ENCODE peak calls at places on chromosomes 12 and 14, in six cellular contexts. O is progenitor cell of endocrine pancreas, B is Caki2, C is iPS-NIHi11, X is tibial artery, K is T follicular helper cell. S is an unnamed sample.

GRCh38 chr12:6792522-6793201 is 3.3 kb downstream of the CD4 start:
- DNase-seq in X (peak; percentile 53), O (no peak), C (peak; percentile 28), K (peak; percentile 39), B (no peak), S (no peak)

GRCh38 chr14:99189201-99189801 is 82.7 kb downstream of the BCL11B start:
- DNase-seq in O (no peak), B (no peak), K (no peak), C (no peak), X (no peak), S (no peak)

GRCh38 chr14:78674820-78675219 is 504.6 kb downstream of the NRXN3 start:
- DNase-seq in K (no peak), C (no peak), O (no peak), X (no peak), B (no peak), S (no peak)

GRCh38 chr12:63982787-63983186 is 138.3 kb downstream of the SRGAP1 start:
- DNase-seq in C (no peak), X (no peak), K (no peak), O (no peak), B (no peak), S (no peak)

GRCh38 chr12:6443361-6443983 is 1.3 kb upstream of the CD27 start:
- DNase-seq in B (no peak), K (no peak), X (no peak), O (no peak), C (no peak), S (no peak)

GRCh38 chr14:30620178-30620577 is 1.9 kb upstream of the SCFD1 start:
- DNase-seq in C (no peak), O (no peak), X (no peak), B (no peak), K (no peak), S (no peak)

GRCh38 chr12:116426391-116427136 is 132.6 kb upstream of the MAP1LC3B2 start:
- DNase-seq in O (no peak), B (peak; percentile 82), K (no peak), C (peak; percentile 68), X (peak; percentile 79), S (peak; percentile 7)

GRCh38 chr14:50030049-50030448 is 86.3 kb downstream of the VCPKMT start:
- DNase-seq in B (no peak), C (no peak), K (no peak), O (no peak), X (no peak), S (no peak)

GRCh38 chr14:98022541-98023520 is 1225.6 kb downstream of the VRK1 start:
- DNase-seq in B (no peak), K (no peak), X (no peak), O (no peak), C (peak; percentile 29), S (no peak)

GRCh38 chr14:101464984-101465794 is 96.1 kb upstream of the DIO3 start:
- DNase-seq in B (no peak), C (no peak), K (no peak), O (peak; percentile 6), X (no peak), S (no peak)

GRCh38 chr14:59811850-59812249 is 58.7 kb downstream of the RTN1 start:
- DNase-seq in B (no peak), K (no peak), X (no peak), O (no peak), C (peak; percentile 31), S (no peak)

GRCh38 chr12:121781751-121782615 is 11.5 kb downstream of the RHOF start:
- DNase-seq in X (no peak), B (no peak), K (no peak), O (no peak), C (no peak), S (no peak)

GRCh38 chr14:24367506-24368214 is at the start of gene NFATC4:
- DNase-seq in C (peak; percentile 78), X (peak; percentile 88), K (no peak), O (peak; percentile 28), B (no peak), S (no peak)

GRCh38 chr12:19245656-19246055 is 116.1 kb downstream of the PLEKHA5 start:
- DNase-seq in X (no peak), B (no peak), C (no peak), O (no peak), K (no peak), S (no peak)

GRCh38 chr14:64937176-64937820 is 5.2 kb downstream of the GPX2 start:
- DNase-seq in X (no peak), K (no peak), B (no peak), C (no peak), O (no peak), S (no peak)

GRCh38 chr12:91326043-91327027 is 143.7 kb upstream of the DCN start:
- DNase-seq in X (peak; percentile 61), C (peak; percentile 73), B (peak; percentile 12), O (peak; percentile 34), K (no peak), S (peak; percentile 20)

GRCh38 chr14:103157969-103158368 is 34.7 kb downstream of the TNFAIP2 start:
- DNase-seq in X (no peak), B (no peak), K (no peak), C (no peak), O (no peak), S (no peak)

GRCh38 chr12:124655317-124656213 is 88.2 kb upstream of the NCOR2 start:
- DNase-seq in X (peak; percentile 55), B (no peak), C (peak; percentile 79), O (no peak), K (no peak), S (no peak)

GRCh38 chr14:55297611-55298323 is 26.5 kb downstream of the FBXO34 start:
- DNase-seq in C (peak; percentile 18), K (no peak), B (no peak), X (no peak), O (no peak), S (no peak)

GRCh38 chr14:24255931-24256696 is 6.9 kb downstream of the TGM1 start:
- DNase-seq in B (no peak), C (no peak), O (no peak), X (no peak), K (no peak), S (no peak)

GRCh38 chr14:74251546-74252030 is 12.3 kb downstream of the VSX2 start:
- DNase-seq in X (peak; percentile 70), B (peak; percentile 40), O (peak; percentile 60), K (peak; percentile 55), C (peak; percentile 80), S (peak; percentile 52)

GRCh38 chr14:55240526-55241178 is 30.6 kb upstream of the FBXO34 start:
- DNase-seq in K (no peak), X (no peak), B (no peak), O (peak; percentile 13), C (peak; percentile 77), S (no peak)

GRCh38 chr12:78290606-78291345 is 460.1 kb downstream of the NAV3 start:
- DNase-seq in B (peak; percentile 97), X (no peak), C (no peak), K (no peak), O (no peak), S (no peak)

GRCh38 chr14:51552275-51552674 is 99.4 kb upstream of the FRMD6 start:
- DNase-seq in X (no peak), C (peak; percentile 26), B (no peak), O (no peak), K (no peak), S (no peak)